ENCODE peak calls at places on chromosome 16, in ten cellular contexts. S, U, K, J, A, L, V, E, O and P are unnamed samples.

GRCh38 chr16:29790183-29790948 is at the start of gene KIF22:
- DNase-seq in U (peak), L (peak), K (peak), S (peak), V (peak), E (peak), O (peak), J (peak), A (peak), P (peak)

GRCh38 chr16:17470002-17470870 is 524 bp downstream of the XYLT1 start:
- DNase-seq in O (no peak), E (no peak), S (no peak), V (peak), A (peak), U (peak), K (no peak), J (no peak), L (no peak), P (no peak)

GRCh38 chr16:57997528-57998265 is 2.8 kb downstream of the ZNF319 start:
- DNase-seq in S (no peak), O (no peak), E (no peak), J (no peak), A (no peak), L (peak), K (no peak), U (no peak), V (no peak), P (no peak)

GRCh38 chr16:77951788-77952187 is 70.6 kb upstream of the CLEC3A start:
- DNase-seq in E (no peak), O (peak), J (peak), L (no peak), S (no peak), A (peak), V (no peak), U (peak), K (no peak), P (peak)

GRCh38 chr16:57985204-57986121 is 14.5 kb upstream of the CNGB1 start:
- DNase-seq in E (peak), K (no peak), O (no peak), U (no peak), V (no peak), A (no peak), L (no peak), S (no peak), J (no peak), P (no peak)

GRCh38 chr16:49854227-49855203 is 1.4 kb downstream of the ZNF423 start:
- DNase-seq in A (no peak), O (no peak), L (peak), J (no peak), V (peak), U (peak), K (no peak), E (no peak), S (no peak), P (no peak)

GRCh38 chr16:4911831-4912422 is 25.0 kb downstream of the PPL start:
- DNase-seq in E (no peak), V (no peak), J (no peak), K (no peak), L (no peak), O (no peak), S (peak), U (no peak), A (no peak), P (no peak)

GRCh38 chr16:31700530-31701388 is 172.8 kb upstream of the ZNF267 start:
- DNase-seq in V (peak), L (peak), O (no peak), K (no peak), S (no peak), E (no peak), J (peak), U (no peak), A (peak), P (no peak)